ENCODE peak calls at places on chromosomes 11 and 22, in four cellular contexts. L is cardiac fibroblast; P is BJ; X is activated CD4-positive, alpha-beta T cell treated with anti-CD3 and anti-CD28 coated beads, Interleukin-2, amount 50 U/mL, for 1 hour. M is an unnamed sample.
A peak's percentile ranks its signal among the peaks of the same experiment; 100 is the strongest.

GRCh38 chr11:86969258-86969657 is 14.1 kb upstream of the FZD4 start:
- DNase-seq in L (no peak), X (no peak), P (no peak), M (no peak)

GRCh38 chr22:26835929-26836528 is 178.6 kb downstream of the MIAT start:
- DNase-seq in X (peak; percentile 35), L (peak; percentile 55), P (no peak), M (peak; percentile 48)

GRCh38 chr11:107856981-107857517 is 1.5 kb downstream of the SLC35F2 start:
- DNase-seq in X (no peak), P (no peak), L (no peak), M (no peak)

GRCh38 chr11:69704508-69705245 is 855 bp upstream of the FGF19 start:
- DNase-seq in X (no peak), P (no peak), L (peak; percentile 16), M (no peak)

GRCh38 chr22:43878831-43879550 is 12.8 kb downstream of the PNPLA5 start:
- DNase-seq in X (no peak), P (no peak), L (no peak), M (no peak)

GRCh38 chr11:10862446-10862845 is 4.6 kb upstream of the ZBED5 start:
- DNase-seq in P (no peak), L (no peak), X (no peak), M (no peak)

GRCh38 chr11:27464155-27464759 is 8.3 kb downstream of the LGR4 start:
- DNase-seq in P (no peak), X (no peak), L (peak; percentile 39), M (no peak)

GRCh38 chr11:93740802-93741093 is 547 bp downstream of the TAF1D start:
- DNase-seq in L (peak; percentile 73), X (peak; percentile 59), P (no peak), M (peak; percentile 67)

GRCh38 chr11:45233121-45233803 is 52.9 kb downstream of the SYT13 start:
- DNase-seq in L (peak; percentile 70), P (no peak), X (peak; percentile 50), M (peak; percentile 40)

GRCh38 chr11:65366340-65366773 is 11.8 kb downstream of the TIGD3 start:
- DNase-seq in L (peak; percentile 93), P (no peak), X (no peak), M (peak; percentile 83)

GRCh38 chr22:48240165-48240934 is 1477.9 kb downstream of the TBC1D22A start:
- DNase-seq in L (no peak), X (no peak), P (no peak), M (no peak)

GRCh38 chr11:120350637-120351036 is 14.4 kb downstream of the ARHGEF12 start:
- DNase-seq in X (no peak), L (no peak), P (no peak), M (no peak)